ENCODE peak calls at places on chromosomes 13 and 19, in six cellular contexts. One of them, this sample, is unnamed.

GRCh38 chr13:33283195-33283910 is 2.2 kb downstream of the STARD13 start:
- DNase-seq in hepatocyte: no peak
- DNase-seq in pulmonary artery endothelial cell: no peak
- DNase-seq in IMR-90: no peak
- DNase-seq in activated naive CD4-positive, alpha-beta T cell: no peak
- DNase-seq in nephron progenitor cell: no peak
- DNase-seq in this sample: no peak

GRCh38 chr13:44523176-44524017 is 52.7 kb downstream of the TSC22D1 start:
- DNase-seq in pulmonary artery endothelial cell: peak
- DNase-seq in activated naive CD4-positive, alpha-beta T cell: no peak
- DNase-seq in nephron progenitor cell: no peak
- DNase-seq in hepatocyte: peak
- DNase-seq in IMR-90: peak
- DNase-seq in this sample: no peak

GRCh38 chr13:111210488-111210887 is 95.4 kb downstream of the ARHGEF7 start:
- DNase-seq in hepatocyte: peak
- DNase-seq in nephron progenitor cell: no peak
- DNase-seq in activated naive CD4-positive, alpha-beta T cell: no peak
- DNase-seq in pulmonary artery endothelial cell: no peak
- DNase-seq in IMR-90: peak
- DNase-seq in this sample: no peak

GRCh38 chr13:112879283-112879833 is 89.7 kb upstream of the MCF2L start:
- DNase-seq in hepatocyte: no peak
- DNase-seq in nephron progenitor cell: no peak
- DNase-seq in pulmonary artery endothelial cell: no peak
- DNase-seq in IMR-90: peak
- DNase-seq in activated naive CD4-positive, alpha-beta T cell: no peak
- DNase-seq in this sample: no peak

GRCh38 chr13:30700364-30700763 is 35.0 kb upstream of the ALOX5AP start:
- DNase-seq in IMR-90: no peak
- DNase-seq in hepatocyte: no peak
- DNase-seq in activated naive CD4-positive, alpha-beta T cell: no peak
- DNase-seq in nephron progenitor cell: no peak
- DNase-seq in pulmonary artery endothelial cell: no peak
- DNase-seq in this sample: peak

GRCh38 chr19:57075801-57076492 is 43.8 kb upstream of the USP29 start:
- DNase-seq in hepatocyte: no peak
- DNase-seq in pulmonary artery endothelial cell: no peak
- DNase-seq in IMR-90: no peak
- DNase-seq in nephron progenitor cell: no peak
- DNase-seq in activated naive CD4-positive, alpha-beta T cell: no peak
- DNase-seq in this sample: no peak

GRCh38 chr19:30293051-30293785 is 79.0 kb upstream of the ZNF536 start:
- DNase-seq in IMR-90: no peak
- DNase-seq in activated naive CD4-positive, alpha-beta T cell: no peak
- DNase-seq in hepatocyte: no peak
- DNase-seq in nephron progenitor cell: no peak
- DNase-seq in pulmonary artery endothelial cell: no peak
- DNase-seq in this sample: no peak

GRCh38 chr19:51824603-51825002 is 29.6 kb downstream of the FPR3 start:
- DNase-seq in nephron progenitor cell: no peak
- DNase-seq in IMR-90: no peak
- DNase-seq in activated naive CD4-positive, alpha-beta T cell: no peak
- DNase-seq in pulmonary artery endothelial cell: no peak
- DNase-seq in hepatocyte: no peak
- DNase-seq in this sample: peak

GRCh38 chr19:35710784-35711723 is 6.7 kb downstream of the ZBTB32 start:
- DNase-seq in pulmonary artery endothelial cell: no peak
- DNase-seq in activated naive CD4-positive, alpha-beta T cell: no peak
- DNase-seq in hepatocyte: no peak
- DNase-seq in nephron progenitor cell: no peak
- DNase-seq in IMR-90: no peak
- DNase-seq in this sample: no peak

GRCh38 chr19:32361574-32362317 is 16.3 kb downstream of the ZNF507 start:
- DNase-seq in hepatocyte: no peak
- DNase-seq in nephron progenitor cell: no peak
- DNase-seq in pulmonary artery endothelial cell: no peak
- DNase-seq in IMR-90: no peak
- DNase-seq in activated naive CD4-positive, alpha-beta T cell: no peak
- DNase-seq in this sample: no peak

GRCh38 chr19:39878398-39878797 is 32.2 kb upstream of the FBL start:
- DNase-seq in IMR-90: no peak
- DNase-seq in nephron progenitor cell: no peak
- DNase-seq in hepatocyte: no peak
- DNase-seq in activated naive CD4-positive, alpha-beta T cell: no peak
- DNase-seq in pulmonary artery endothelial cell: no peak
- DNase-seq in this sample: no peak

GRCh38 chr19:42323852-42324654 is 1.4 kb upstream of the MEGF8 start:
- DNase-seq in hepatocyte: no peak
- DNase-seq in activated naive CD4-positive, alpha-beta T cell: no peak
- DNase-seq in nephron progenitor cell: peak
- DNase-seq in pulmonary artery endothelial cell: no peak
- DNase-seq in IMR-90: no peak
- DNase-seq in this sample: no peak

GRCh38 chr13:32314968-32315254 is 252 bp downstream of the ZAR1L start:
- DNase-seq in nephron progenitor cell: no peak
- DNase-seq in hepatocyte: peak
- DNase-seq in activated naive CD4-positive, alpha-beta T cell: peak
- DNase-seq in pulmonary artery endothelial cell: no peak
- DNase-seq in IMR-90: peak
- DNase-seq in this sample: peak

GRCh38 chr13:41577437-41577836 is 120.1 kb downstream of the RGCC start:
- DNase-seq in nephron progenitor cell: no peak
- DNase-seq in activated naive CD4-positive, alpha-beta T cell: no peak
- DNase-seq in pulmonary artery endothelial cell: no peak
- DNase-seq in IMR-90: peak
- DNase-seq in hepatocyte: peak
- DNase-seq in this sample: no peak

GRCh38 chr13:50318887-50319286 is 303.6 kb downstream of the KCNRG start:
- DNase-seq in hepatocyte: no peak
- DNase-seq in pulmonary artery endothelial cell: no peak
- DNase-seq in nephron progenitor cell: no peak
- DNase-seq in IMR-90: no peak
- DNase-seq in activated naive CD4-positive, alpha-beta T cell: no peak
- DNase-seq in this sample: no peak

GRCh38 chr19:4201798-4202197 is 19.3 kb downstream of the ANKRD24 start:
- DNase-seq in pulmonary artery endothelial cell: no peak
- DNase-seq in hepatocyte: no peak
- DNase-seq in activated naive CD4-positive, alpha-beta T cell: no peak
- DNase-seq in IMR-90: no peak
- DNase-seq in nephron progenitor cell: no peak
- DNase-seq in this sample: no peak

GRCh38 chr13:106851251-106851650 is 283.3 kb upstream of the ARGLU1 start:
- DNase-seq in nephron progenitor cell: no peak
- DNase-seq in pulmonary artery endothelial cell: no peak
- DNase-seq in hepatocyte: no peak
- DNase-seq in IMR-90: peak
- DNase-seq in activated naive CD4-positive, alpha-beta T cell: no peak
- DNase-seq in this sample: no peak

GRCh38 chr19:13150919-13151604 is 851 bp downstream of the IER2 start:
- DNase-seq in nephron progenitor cell: peak
- DNase-seq in IMR-90: no peak
- DNase-seq in pulmonary artery endothelial cell: no peak
- DNase-seq in hepatocyte: peak
- DNase-seq in activated naive CD4-positive, alpha-beta T cell: no peak
- DNase-seq in this sample: no peak

GRCh38 chr19:44303305-44303704 is 1.5 kb downstream of the ZNF235 start:
- DNase-seq in pulmonary artery endothelial cell: no peak
- DNase-seq in activated naive CD4-positive, alpha-beta T cell: no peak
- DNase-seq in hepatocyte: no peak
- DNase-seq in nephron progenitor cell: peak
- DNase-seq in IMR-90: no peak
- DNase-seq in this sample: no peak

GRCh38 chr19:3387645-3388589 is 21.5 kb downstream of the NFIC start:
- DNase-seq in IMR-90: peak
- DNase-seq in pulmonary artery endothelial cell: no peak
- DNase-seq in hepatocyte: peak
- DNase-seq in activated naive CD4-positive, alpha-beta T cell: no peak
- DNase-seq in nephron progenitor cell: no peak
- DNase-seq in this sample: no peak

GRCh38 chr13:100542546-100543156 is 45.9 kb downstream of the GGACT start:
- DNase-seq in IMR-90: peak
- DNase-seq in pulmonary artery endothelial cell: no peak
- DNase-seq in activated naive CD4-positive, alpha-beta T cell: no peak
- DNase-seq in nephron progenitor cell: no peak
- DNase-seq in hepatocyte: no peak
- DNase-seq in this sample: peak

GRCh38 chr19:49558591-49558990 is 21.8 kb downstream of the NOSIP start:
- DNase-seq in pulmonary artery endothelial cell: no peak
- DNase-seq in nephron progenitor cell: no peak
- DNase-seq in hepatocyte: no peak
- DNase-seq in IMR-90: no peak
- DNase-seq in activated naive CD4-positive, alpha-beta T cell: no peak
- DNase-seq in this sample: no peak

This sample was measured in AML-193.